ENCODE peak calls at places on chromosome 13, in six cellular contexts. One of them, this sample, is unnamed.

GRCh38 chr13:98155475-98156111 is 12.7 kb downstream of the FARP1 start:
- DNase-seq in aorta: no peak
- DNase-seq in adrenal gland: no peak
- DNase-seq in fibroblast of the aortic adventitia: peak
- DNase-seq in neural progenitor cell: no peak
- DNase-seq in endothelial cell: no peak
- DNase-seq in this sample: no peak

GRCh38 chr13:112056284-112056727 is 10.6 kb upstream of the SOX1 start:
- DNase-seq in aorta: no peak
- DNase-seq in adrenal gland: no peak
- DNase-seq in fibroblast of the aortic adventitia: no peak
- DNase-seq in neural progenitor cell: peak
- DNase-seq in endothelial cell: no peak
- DNase-seq in this sample: no peak

GRCh38 chr13:44843403-44843802 is 145.9 kb downstream of the NUFIP1 start:
- DNase-seq in aorta: no peak
- DNase-seq in adrenal gland: no peak
- DNase-seq in fibroblast of the aortic adventitia: peak
- DNase-seq in neural progenitor cell: no peak
- DNase-seq in endothelial cell: no peak
- DNase-seq in this sample: no peak

GRCh38 chr13:79898996-79899395 is 418.0 kb downstream of the NDFIP2 start:
- DNase-seq in aorta: no peak
- DNase-seq in adrenal gland: no peak
- DNase-seq in fibroblast of the aortic adventitia: no peak
- DNase-seq in neural progenitor cell: no peak
- DNase-seq in endothelial cell: no peak
- DNase-seq in this sample: no peak

GRCh38 chr13:27792393-27793218 is at the start of gene GSX1:
- DNase-seq in aorta: peak
- DNase-seq in adrenal gland: peak
- DNase-seq in fibroblast of the aortic adventitia: peak
- DNase-seq in neural progenitor cell: peak
- DNase-seq in endothelial cell: peak
- DNase-seq in this sample: peak

GRCh38 chr13:82772802-82773201 is 1109.5 kb downstream of the SLITRK1 start:
- DNase-seq in aorta: no peak
- DNase-seq in adrenal gland: no peak
- DNase-seq in fibroblast of the aortic adventitia: peak
- DNase-seq in neural progenitor cell: no peak
- DNase-seq in endothelial cell: no peak
- DNase-seq in this sample: no peak

GRCh38 chr13:110405597-110406450 is 98.7 kb downstream of the COL4A2 start:
- DNase-seq in aorta: no peak
- DNase-seq in adrenal gland: no peak
- DNase-seq in fibroblast of the aortic adventitia: peak
- DNase-seq in neural progenitor cell: no peak
- DNase-seq in endothelial cell: no peak
- DNase-seq in this sample: no peak

GRCh38 chr13:60836821-60837220 is 439.8 kb downstream of the TDRD3 start:
- DNase-seq in aorta: no peak
- DNase-seq in adrenal gland: no peak
- DNase-seq in fibroblast of the aortic adventitia: no peak
- DNase-seq in neural progenitor cell: no peak
- DNase-seq in endothelial cell: no peak
- DNase-seq in this sample: no peak

GRCh38 chr13:44300895-44301638 is 72.6 kb upstream of the SERP2 start:
- DNase-seq in aorta: peak
- DNase-seq in adrenal gland: no peak
- DNase-seq in fibroblast of the aortic adventitia: peak
- DNase-seq in neural progenitor cell: no peak
- DNase-seq in endothelial cell: no peak
- DNase-seq in this sample: no peak

GRCh38 chr13:53782400-53783030 is 753.9 kb downstream of the OLFM4 start:
- DNase-seq in aorta: no peak
- DNase-seq in adrenal gland: peak
- DNase-seq in fibroblast of the aortic adventitia: peak
- DNase-seq in neural progenitor cell: peak
- DNase-seq in endothelial cell: peak
- DNase-seq in this sample: peak

This sample was measured in RPMI8226.